ENCODE peak calls at places on chromosomes 1 and 21, in six cellular contexts. One of them, this sample, is unnamed.

GRCh38 chr1:16612332-16613172 is 812 bp downstream of the NBPF1 start:
- DNase-seq in Peyer's patch: peak; percentile 76
- DNase-seq in ovary: peak; percentile 75
- DNase-seq in breast epithelium: peak; percentile 66
- DNase-seq in OCI-LY7: peak; percentile 37
- DNase-seq in lower lobe of right lung: peak; percentile 64
- DNase-seq in this sample: no peak

GRCh38 chr1:224996266-224996665 is 66.8 kb downstream of the DNAH14 start:
- DNase-seq in Peyer's patch: no peak
- DNase-seq in ovary: no peak
- DNase-seq in breast epithelium: no peak
- DNase-seq in OCI-LY7: no peak
- DNase-seq in lower lobe of right lung: no peak
- DNase-seq in this sample: no peak

GRCh38 chr21:32134441-32135159 is 144.2 kb downstream of the MIS18A start:
- DNase-seq in Peyer's patch: no peak
- DNase-seq in ovary: no peak
- DNase-seq in breast epithelium: no peak
- DNase-seq in OCI-LY7: no peak
- DNase-seq in lower lobe of right lung: no peak
- DNase-seq in this sample: no peak

GRCh38 chr1:46616277-46617107 is at the start of gene MOB3C:
- DNase-seq in Peyer's patch: peak; percentile 86
- DNase-seq in ovary: peak; percentile 84
- DNase-seq in breast epithelium: peak; percentile 68
- DNase-seq in OCI-LY7: peak; percentile 57
- DNase-seq in lower lobe of right lung: peak; percentile 88
- DNase-seq in this sample: peak; percentile 57

GRCh38 chr21:35199733-35200015 is 150.6 kb upstream of the RUNX1 start:
- DNase-seq in Peyer's patch: no peak
- DNase-seq in ovary: no peak
- DNase-seq in breast epithelium: no peak
- DNase-seq in OCI-LY7: no peak
- DNase-seq in lower lobe of right lung: no peak
- DNase-seq in this sample: no peak

GRCh38 chr1:161482610-161483009 is 22.6 kb upstream of the FCGR2A start:
- DNase-seq in Peyer's patch: no peak
- DNase-seq in ovary: no peak
- DNase-seq in breast epithelium: no peak
- DNase-seq in OCI-LY7: no peak
- DNase-seq in lower lobe of right lung: no peak
- DNase-seq in this sample: no peak

GRCh38 chr1:3975903-3976630 is 76.0 kb upstream of the C1orf174 start:
- DNase-seq in Peyer's patch: no peak
- DNase-seq in ovary: no peak
- DNase-seq in breast epithelium: no peak
- DNase-seq in OCI-LY7: no peak
- DNase-seq in lower lobe of right lung: no peak
- DNase-seq in this sample: no peak

GRCh38 chr1:185896863-185897262 is 162.7 kb downstream of the HMCN1 start:
- DNase-seq in Peyer's patch: no peak
- DNase-seq in ovary: no peak
- DNase-seq in breast epithelium: no peak
- DNase-seq in OCI-LY7: no peak
- DNase-seq in lower lobe of right lung: no peak
- DNase-seq in this sample: no peak

GRCh38 chr21:43299441-43300277 is 127.3 kb downstream of the SIK1 start:
- DNase-seq in Peyer's patch: no peak
- DNase-seq in ovary: peak; percentile 72
- DNase-seq in breast epithelium: no peak
- DNase-seq in OCI-LY7: no peak
- DNase-seq in lower lobe of right lung: peak; percentile 65
- DNase-seq in this sample: no peak

GRCh38 chr1:154751690-154752089 is 118.4 kb downstream of the KCNN3 start:
- DNase-seq in Peyer's patch: no peak
- DNase-seq in ovary: no peak
- DNase-seq in breast epithelium: no peak
- DNase-seq in OCI-LY7: no peak
- DNase-seq in lower lobe of right lung: no peak
- DNase-seq in this sample: no peak

GRCh38 chr1:221159608-221160007 is 280.4 kb downstream of the HLX start:
- DNase-seq in Peyer's patch: no peak
- DNase-seq in ovary: no peak
- DNase-seq in breast epithelium: no peak
- DNase-seq in OCI-LY7: no peak
- DNase-seq in lower lobe of right lung: no peak
- DNase-seq in this sample: no peak

GRCh38 chr1:107546571-107546970 is 405.7 kb downstream of the NTNG1 start:
- DNase-seq in Peyer's patch: no peak
- DNase-seq in ovary: no peak
- DNase-seq in breast epithelium: no peak
- DNase-seq in OCI-LY7: no peak
- DNase-seq in lower lobe of right lung: no peak
- DNase-seq in this sample: no peak

GRCh38 chr21:24899138-24899537 is 708.1 kb downstream of the MRPL39 start:
- DNase-seq in Peyer's patch: no peak
- DNase-seq in ovary: no peak
- DNase-seq in breast epithelium: no peak
- DNase-seq in OCI-LY7: no peak
- DNase-seq in lower lobe of right lung: no peak
- DNase-seq in this sample: no peak

GRCh38 chr1:180787628-180788307 is 124.9 kb upstream of the KIAA1614 start:
- DNase-seq in Peyer's patch: no peak
- DNase-seq in ovary: no peak
- DNase-seq in breast epithelium: no peak
- DNase-seq in OCI-LY7: no peak
- DNase-seq in lower lobe of right lung: no peak
- DNase-seq in this sample: no peak

GRCh38 chr21:36697473-36698159 is 1.3 kb upstream of the SIM2 start:
- DNase-seq in Peyer's patch: no peak
- DNase-seq in ovary: no peak
- DNase-seq in breast epithelium: no peak
- DNase-seq in OCI-LY7: no peak
- DNase-seq in lower lobe of right lung: no peak
- DNase-seq in this sample: no peak

GRCh38 chr1:15188145-15188544 is 34.6 kb downstream of the TMEM51 start:
- DNase-seq in Peyer's patch: no peak
- DNase-seq in ovary: no peak
- DNase-seq in breast epithelium: no peak
- DNase-seq in OCI-LY7: no peak
- DNase-seq in lower lobe of right lung: no peak
- DNase-seq in this sample: no peak

GRCh38 chr21:34762761-34763160 is 94.0 kb downstream of the CLIC6 start:
- DNase-seq in Peyer's patch: no peak
- DNase-seq in ovary: no peak
- DNase-seq in breast epithelium: no peak
- DNase-seq in OCI-LY7: no peak
- DNase-seq in lower lobe of right lung: no peak
- DNase-seq in this sample: no peak

GRCh38 chr1:101238041-101238515 is 1.3 kb downstream of the S1PR1 start:
- DNase-seq in Peyer's patch: no peak
- DNase-seq in ovary: no peak
- DNase-seq in breast epithelium: no peak
- DNase-seq in OCI-LY7: peak; percentile 73
- DNase-seq in lower lobe of right lung: peak; percentile 50
- DNase-seq in this sample: peak; percentile 85

DNA sequence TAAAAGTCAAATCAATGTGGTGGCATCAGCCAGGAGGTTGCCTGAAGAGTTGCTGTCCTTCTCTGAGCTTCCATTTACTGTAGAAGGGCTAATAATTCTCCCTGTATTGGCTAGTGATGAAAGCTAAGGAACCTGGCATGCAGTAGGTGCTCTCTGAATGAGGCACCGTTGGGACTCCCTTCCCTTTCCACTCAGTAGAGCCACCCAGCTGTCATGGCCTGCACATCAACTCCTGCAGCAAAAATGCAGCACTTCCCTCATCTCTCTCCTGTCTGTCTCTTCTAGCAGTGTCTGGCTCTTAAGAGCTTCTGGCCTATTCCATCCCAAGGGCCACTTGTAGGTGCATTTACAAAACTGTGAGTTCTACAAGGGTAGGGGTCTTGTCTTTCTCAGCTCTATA is 369.0 kb downstream of the MATN1 start:
- DNase-seq in Peyer's patch: no peak
- DNase-seq in ovary: no peak
- DNase-seq in breast epithelium: no peak
- DNase-seq in OCI-LY7: no peak
- DNase-seq in lower lobe of right lung: no peak
- DNase-seq in this sample: no peak
- TF ChIP-seq CTCF in Peyer's patch: no peak
- TF ChIP-seq CTCF in ovary: no peak
- TF ChIP-seq CTCF in breast epithelium: no peak
- TF ChIP-seq CTCF in OCI-LY7: no peak
- TF ChIP-seq CTCF in lower lobe of right lung: no peak
- TF ChIP-seq CTCF in this sample: no peak

DNA sequence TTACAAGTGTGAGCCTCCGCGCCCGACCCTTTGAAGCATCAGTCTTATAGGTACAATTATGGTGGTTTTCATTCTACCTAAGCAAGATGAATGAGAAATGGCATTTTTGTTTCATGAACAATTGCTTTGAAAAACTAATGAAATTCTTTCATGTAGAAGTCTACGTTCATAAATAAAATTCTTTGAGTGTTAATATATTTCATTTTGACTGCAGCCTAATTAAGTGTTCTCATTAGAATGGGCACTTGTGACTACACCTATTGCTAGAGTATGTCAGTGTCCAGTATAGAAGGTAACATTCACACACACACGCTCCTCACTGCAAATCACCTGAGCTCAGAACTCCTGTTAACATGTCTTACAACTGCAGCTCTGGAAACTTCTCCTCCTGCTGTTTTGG is at the start of gene KRTAP15-1:
- DNase-seq in Peyer's patch: no peak
- DNase-seq in ovary: no peak
- DNase-seq in breast epithelium: no peak
- DNase-seq in OCI-LY7: no peak
- DNase-seq in lower lobe of right lung: no peak
- DNase-seq in this sample: no peak
- H3K27ac ChIP-seq in Peyer's patch: no peak within 1 kb of the TSS
- H3K27ac ChIP-seq in ovary: no peak within 1 kb of the TSS
- H3K27ac ChIP-seq in breast epithelium: no peak within 1 kb of the TSS
- H3K27ac ChIP-seq in OCI-LY7: no peak within 1 kb of the TSS
- H3K27ac ChIP-seq in lower lobe of right lung: no peak within 1 kb of the TSS
- H3K27ac ChIP-seq in this sample: no peak within 1 kb of the TSS

GRCh38 chr1:150619576-150620509 is 9.6 kb downstream of the ENSA start:
- DNase-seq in Peyer's patch: no peak
- DNase-seq in ovary: no peak
- DNase-seq in breast epithelium: no peak
- DNase-seq in OCI-LY7: peak; percentile 50
- DNase-seq in lower lobe of right lung: no peak
- DNase-seq in this sample: no peak
- TF ChIP-seq CTCF in Peyer's patch: peak; percentile 39
- TF ChIP-seq CTCF in ovary: no peak
- TF ChIP-seq CTCF in breast epithelium: no peak
- TF ChIP-seq CTCF in OCI-LY7: peak; percentile 76
- TF ChIP-seq CTCF in lower lobe of right lung: peak; percentile 33
- TF ChIP-seq CTCF in this sample: no peak

DNA sequence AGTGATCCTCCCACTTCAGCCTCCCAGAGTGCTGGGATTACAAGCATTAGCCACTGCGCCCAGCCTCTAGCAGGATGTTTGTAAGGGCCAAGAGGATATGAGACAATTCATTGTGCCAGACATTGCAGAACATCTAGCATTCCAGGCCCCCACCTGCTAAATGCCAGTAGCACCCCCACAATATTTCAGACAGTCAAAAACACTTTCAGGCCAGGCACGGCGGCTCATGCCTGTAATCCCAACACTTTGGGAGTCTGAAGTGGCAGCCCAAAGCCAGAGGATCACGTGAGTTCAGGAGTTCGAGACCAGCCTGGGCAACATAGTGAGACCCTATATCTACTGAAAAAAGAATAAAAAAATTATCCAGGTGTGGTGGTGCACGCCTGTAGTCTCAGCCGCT is 12.9 kb downstream of the PPIE start:
- DNase-seq in Peyer's patch: no peak
- DNase-seq in ovary: no peak
- DNase-seq in breast epithelium: no peak
- DNase-seq in OCI-LY7: no peak
- DNase-seq in lower lobe of right lung: no peak
- DNase-seq in this sample: no peak
- H3K27ac ChIP-seq in Peyer's patch: no peak overlapping the region
- H3K27ac ChIP-seq in ovary: no peak overlapping the region
- H3K27ac ChIP-seq in breast epithelium: no peak overlapping the region
- H3K27ac ChIP-seq in OCI-LY7: no peak overlapping the region
- H3K27ac ChIP-seq in lower lobe of right lung: no peak overlapping the region
- H3K27ac ChIP-seq in this sample: no peak overlapping the region

GRCh38 chr1:51313268-51313852 is 17.0 kb downstream of the TTC39A start:
- DNase-seq in Peyer's patch: peak; percentile 42
- DNase-seq in ovary: no peak
- DNase-seq in breast epithelium: no peak
- DNase-seq in OCI-LY7: no peak
- DNase-seq in lower lobe of right lung: peak; percentile 35
- DNase-seq in this sample: no peak
- TF ChIP-seq CTCF in Peyer's patch: peak; percentile 13
- TF ChIP-seq CTCF in ovary: no peak
- TF ChIP-seq CTCF in breast epithelium: peak; percentile 13
- TF ChIP-seq CTCF in OCI-LY7: peak; percentile 50
- TF ChIP-seq CTCF in lower lobe of right lung: peak; percentile 16
- TF ChIP-seq CTCF in this sample: no peak

DNA sequence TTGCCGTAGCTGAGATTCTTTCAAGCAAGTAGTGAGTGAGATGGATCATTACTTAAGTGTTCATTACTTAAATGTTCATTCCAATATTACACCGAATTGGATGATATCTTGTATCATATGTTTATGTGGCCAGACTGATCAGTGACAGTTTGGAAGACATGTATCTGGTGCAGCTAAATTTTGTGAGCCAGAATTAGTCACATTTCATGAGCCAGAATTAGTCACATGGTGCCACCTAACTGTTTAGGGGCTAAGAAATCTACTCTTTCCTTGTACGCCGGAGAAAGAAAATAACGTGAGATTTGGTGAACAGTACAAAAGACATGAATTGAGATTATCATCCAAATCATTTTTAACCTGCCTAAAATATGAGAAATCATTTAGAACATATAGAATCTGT is 355.7 kb downstream of the USP25 start:
- DNase-seq in Peyer's patch: no peak
- DNase-seq in ovary: no peak
- DNase-seq in breast epithelium: no peak
- DNase-seq in OCI-LY7: no peak
- DNase-seq in lower lobe of right lung: no peak
- DNase-seq in this sample: no peak
- H3K27ac ChIP-seq in Peyer's patch: no peak overlapping the region
- H3K27ac ChIP-seq in ovary: no peak overlapping the region
- H3K27ac ChIP-seq in breast epithelium: peak overlapping the region; percentile 46
- H3K27ac ChIP-seq in OCI-LY7: no peak overlapping the region
- H3K27ac ChIP-seq in lower lobe of right lung: no peak overlapping the region
- H3K27ac ChIP-seq in this sample: no peak overlapping the region